ENCODE peak calls at places on chromosomes 7 and 10, in ten cellular contexts. One of them, this sample, is unnamed.
A peak's percentile ranks its signal among the peaks of the same experiment; 100 is the strongest.

GRCh38 chr10:70198696-70199466 is 28.6 kb upstream of the SAR1A start:
- DNase-seq in lower lobe of right lung: no peak
- DNase-seq in aorta: no peak
- DNase-seq in ovary: no peak
- DNase-seq in stomach: no peak
- DNase-seq in A549: no peak
- DNase-seq in HCT116: no peak
- DNase-seq in PC-3: no peak
- DNase-seq in mucosa of descending colon: no peak
- DNase-seq in mesenchymal stem cell: no peak
- DNase-seq in this sample: no peak

GRCh38 chr10:978826-979421 is 9.3 kb upstream of the GTPBP4 start:
- DNase-seq in lower lobe of right lung: no peak
- DNase-seq in aorta: no peak
- DNase-seq in ovary: no peak
- DNase-seq in stomach: no peak
- DNase-seq in A549: no peak
- DNase-seq in HCT116: no peak
- DNase-seq in PC-3: no peak
- DNase-seq in mucosa of descending colon: no peak
- DNase-seq in mesenchymal stem cell: no peak
- DNase-seq in this sample: no peak

GRCh38 chr10:125629758-125630376 is 53.1 kb downstream of the TEX36 start:
- DNase-seq in lower lobe of right lung: no peak
- DNase-seq in aorta: no peak
- DNase-seq in ovary: no peak
- DNase-seq in stomach: no peak
- DNase-seq in A549: peak; percentile 66
- DNase-seq in HCT116: peak; percentile 66
- DNase-seq in PC-3: peak; percentile 68
- DNase-seq in mucosa of descending colon: no peak
- DNase-seq in mesenchymal stem cell: peak; percentile 10
- DNase-seq in this sample: peak; percentile 68

GRCh38 chr10:3406556-3406955 is 234.0 kb upstream of the PITRM1 start:
- DNase-seq in lower lobe of right lung: no peak
- DNase-seq in aorta: no peak
- DNase-seq in ovary: no peak
- DNase-seq in stomach: no peak
- DNase-seq in A549: no peak
- DNase-seq in HCT116: no peak
- DNase-seq in PC-3: no peak
- DNase-seq in mucosa of descending colon: no peak
- DNase-seq in mesenchymal stem cell: no peak
- DNase-seq in this sample: peak; percentile 42

GRCh38 chr7:43302211-43302711 is 189.8 kb downstream of the HECW1 start:
- DNase-seq in lower lobe of right lung: no peak
- DNase-seq in aorta: no peak
- DNase-seq in ovary: no peak
- DNase-seq in stomach: no peak
- DNase-seq in A549: no peak
- DNase-seq in HCT116: no peak
- DNase-seq in PC-3: peak; percentile 80
- DNase-seq in mucosa of descending colon: no peak
- DNase-seq in mesenchymal stem cell: peak; percentile 59
- DNase-seq in this sample: peak; percentile 78

GRCh38 chr10:97096327-97097153 is 89.2 kb downstream of the SLIT1 start:
- DNase-seq in lower lobe of right lung: no peak
- DNase-seq in aorta: no peak
- DNase-seq in ovary: peak; percentile 65
- DNase-seq in stomach: no peak
- DNase-seq in A549: no peak
- DNase-seq in HCT116: no peak
- DNase-seq in PC-3: no peak
- DNase-seq in mucosa of descending colon: no peak
- DNase-seq in mesenchymal stem cell: no peak
- DNase-seq in this sample: no peak

GRCh38 chr7:27173412-27174076 is 576 bp downstream of the HOXA10 start:
- DNase-seq in lower lobe of right lung: peak; percentile 48
- DNase-seq in aorta: peak; percentile 86
- DNase-seq in ovary: peak; percentile 27
- DNase-seq in stomach: peak; percentile 28
- DNase-seq in A549: no peak
- DNase-seq in HCT116: no peak
- DNase-seq in PC-3: no peak
- DNase-seq in mucosa of descending colon: peak; percentile 70
- DNase-seq in mesenchymal stem cell: peak; percentile 50
- DNase-seq in this sample: peak; percentile 79

GRCh38 chr10:61931620-61932332 is 30.3 kb downstream of the ARID5B start:
- DNase-seq in lower lobe of right lung: no peak
- DNase-seq in aorta: no peak
- DNase-seq in ovary: no peak
- DNase-seq in stomach: no peak
- DNase-seq in A549: no peak
- DNase-seq in HCT116: no peak
- DNase-seq in PC-3: peak; percentile 95
- DNase-seq in mucosa of descending colon: no peak
- DNase-seq in mesenchymal stem cell: no peak
- DNase-seq in this sample: no peak

GRCh38 chr10:8071006-8071405 is 16.5 kb downstream of the GATA3 start:
- DNase-seq in lower lobe of right lung: no peak
- DNase-seq in aorta: no peak
- DNase-seq in ovary: no peak
- DNase-seq in stomach: no peak
- DNase-seq in A549: no peak
- DNase-seq in HCT116: no peak
- DNase-seq in PC-3: no peak
- DNase-seq in mucosa of descending colon: no peak
- DNase-seq in mesenchymal stem cell: peak; percentile 48
- DNase-seq in this sample: no peak

GRCh38 chr7:13291010-13291409 is 603.6 kb downstream of the ARL4A start:
- DNase-seq in lower lobe of right lung: no peak
- DNase-seq in aorta: no peak
- DNase-seq in ovary: no peak
- DNase-seq in stomach: no peak
- DNase-seq in A549: no peak
- DNase-seq in HCT116: no peak
- DNase-seq in PC-3: peak; percentile 8
- DNase-seq in mucosa of descending colon: no peak
- DNase-seq in mesenchymal stem cell: no peak
- DNase-seq in this sample: no peak

GRCh38 chr7:36971515-36972139 is 247.3 kb upstream of the AOAH start:
- DNase-seq in lower lobe of right lung: no peak
- DNase-seq in aorta: no peak
- DNase-seq in ovary: no peak
- DNase-seq in stomach: peak; percentile 49
- DNase-seq in A549: no peak
- DNase-seq in HCT116: no peak
- DNase-seq in PC-3: no peak
- DNase-seq in mucosa of descending colon: no peak
- DNase-seq in mesenchymal stem cell: no peak
- DNase-seq in this sample: no peak

GRCh38 chr10:88865281-88865876 is 13.7 kb upstream of the ANKRD22 start:
- DNase-seq in lower lobe of right lung: no peak
- DNase-seq in aorta: no peak
- DNase-seq in ovary: no peak
- DNase-seq in stomach: no peak
- DNase-seq in A549: no peak
- DNase-seq in HCT116: no peak
- DNase-seq in PC-3: peak; percentile 56
- DNase-seq in mucosa of descending colon: no peak
- DNase-seq in mesenchymal stem cell: peak; percentile 37
- DNase-seq in this sample: no peak

GRCh38 chr7:35869810-35870209 is 69.0 kb downstream of the SEPTIN7 start:
- DNase-seq in lower lobe of right lung: no peak
- DNase-seq in aorta: no peak
- DNase-seq in ovary: no peak
- DNase-seq in stomach: no peak
- DNase-seq in A549: no peak
- DNase-seq in HCT116: no peak
- DNase-seq in PC-3: no peak
- DNase-seq in mucosa of descending colon: no peak
- DNase-seq in mesenchymal stem cell: peak; percentile 42
- DNase-seq in this sample: no peak

GRCh38 chr10:100715445-100716385 is 29.7 kb upstream of the PAX2 start:
- DNase-seq in lower lobe of right lung: no peak
- DNase-seq in aorta: no peak
- DNase-seq in ovary: no peak
- DNase-seq in stomach: no peak
- DNase-seq in A549: no peak
- DNase-seq in HCT116: no peak
- DNase-seq in PC-3: no peak
- DNase-seq in mucosa of descending colon: no peak
- DNase-seq in mesenchymal stem cell: no peak
- DNase-seq in this sample: peak; percentile 89

DNA sequence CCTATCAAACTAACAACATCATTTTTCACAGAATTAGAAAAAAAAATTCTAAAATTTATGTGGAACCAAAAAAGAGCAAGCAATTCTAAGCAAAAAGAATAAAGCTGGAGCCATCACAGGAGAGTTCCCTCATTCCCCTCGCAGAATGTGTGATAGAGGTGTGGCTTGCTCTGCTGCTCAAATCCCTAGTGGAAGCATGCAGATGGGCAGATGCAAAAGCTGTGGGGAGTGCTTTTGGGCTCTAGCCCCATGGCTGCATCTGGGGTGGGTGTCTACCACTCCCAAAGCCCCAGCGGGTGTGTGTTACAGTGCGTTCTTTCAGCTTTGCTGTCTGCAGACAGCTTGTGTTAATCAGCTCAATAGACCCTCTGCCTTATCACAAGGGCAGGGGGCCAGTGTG is 576.0 kb upstream of the LRRN3 start:
- DNase-seq in lower lobe of right lung: no peak
- DNase-seq in aorta: no peak
- DNase-seq in ovary: no peak
- DNase-seq in stomach: no peak
- DNase-seq in A549: no peak
- DNase-seq in HCT116: no peak
- DNase-seq in PC-3: no peak
- DNase-seq in mucosa of descending colon: no peak
- DNase-seq in mesenchymal stem cell: no peak
- DNase-seq in this sample: no peak
- H3K4me3 ChIP-seq in lower lobe of right lung: no peak overlapping the region
- H3K4me3 ChIP-seq in aorta: no peak overlapping the region
- H3K4me3 ChIP-seq in ovary: no peak overlapping the region
- H3K4me3 ChIP-seq in stomach: no peak overlapping the region
- H3K4me3 ChIP-seq in A549: no peak overlapping the region
- H3K4me3 ChIP-seq in HCT116: no peak overlapping the region
- H3K4me3 ChIP-seq in PC-3: no peak overlapping the region
- H3K4me3 ChIP-seq in mucosa of descending colon: no peak overlapping the region
- H3K4me3 ChIP-seq in mesenchymal stem cell: no peak overlapping the region
- H3K4me3 ChIP-seq in this sample: no peak overlapping the region

GRCh38 chr7:4048336-4048735 is 633.8 kb upstream of the FOXK1 start:
- DNase-seq in lower lobe of right lung: no peak
- DNase-seq in aorta: peak; percentile 43
- DNase-seq in ovary: no peak
- DNase-seq in stomach: no peak
- DNase-seq in A549: no peak
- DNase-seq in HCT116: no peak
- DNase-seq in PC-3: no peak
- DNase-seq in mucosa of descending colon: no peak
- DNase-seq in mesenchymal stem cell: no peak
- DNase-seq in this sample: no peak

GRCh38 chr7:4045975-4046374 is 636.1 kb upstream of the FOXK1 start:
- DNase-seq in lower lobe of right lung: no peak
- DNase-seq in aorta: peak; percentile 31
- DNase-seq in ovary: no peak
- DNase-seq in stomach: no peak
- DNase-seq in A549: no peak
- DNase-seq in HCT116: no peak
- DNase-seq in PC-3: no peak
- DNase-seq in mucosa of descending colon: no peak
- DNase-seq in mesenchymal stem cell: no peak
- DNase-seq in this sample: no peak

GRCh38 chr7:4043988-4044387 is 638.1 kb upstream of the FOXK1 start:
- DNase-seq in lower lobe of right lung: no peak
- DNase-seq in aorta: peak; percentile 10
- DNase-seq in ovary: no peak
- DNase-seq in stomach: no peak
- DNase-seq in A549: no peak
- DNase-seq in HCT116: no peak
- DNase-seq in PC-3: no peak
- DNase-seq in mucosa of descending colon: no peak
- DNase-seq in mesenchymal stem cell: no peak
- DNase-seq in this sample: no peak

GRCh38 chr7:4042402-4042801 is 639.7 kb upstream of the FOXK1 start:
- DNase-seq in lower lobe of right lung: no peak
- DNase-seq in aorta: no peak
- DNase-seq in ovary: no peak
- DNase-seq in stomach: no peak
- DNase-seq in A549: no peak
- DNase-seq in HCT116: no peak
- DNase-seq in PC-3: no peak
- DNase-seq in mucosa of descending colon: no peak
- DNase-seq in mesenchymal stem cell: no peak
- DNase-seq in this sample: no peak

DNA sequence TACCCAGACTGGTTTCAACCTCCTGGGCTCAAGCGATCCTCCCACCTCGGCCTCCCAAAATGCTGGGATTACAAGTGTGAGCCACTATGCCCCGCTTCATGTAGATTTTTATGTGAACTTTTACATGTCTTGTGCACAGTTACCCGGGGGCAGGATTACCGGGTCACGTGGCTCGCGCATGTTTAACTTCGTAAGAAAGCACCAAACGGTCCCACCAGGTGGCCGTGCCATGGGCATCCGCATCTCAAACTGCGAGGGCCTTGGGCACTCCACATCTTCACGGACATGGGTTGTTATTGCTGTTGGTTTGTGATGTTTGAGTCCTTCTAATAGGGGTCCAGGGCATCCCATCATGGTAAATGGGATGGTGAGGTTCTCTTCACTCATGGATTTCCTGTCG is 636.6 kb upstream of the FOXK1 start:
- DNase-seq in lower lobe of right lung: no peak
- DNase-seq in aorta: peak; percentile 58
- DNase-seq in ovary: no peak
- DNase-seq in stomach: no peak
- DNase-seq in A549: no peak
- DNase-seq in HCT116: no peak
- DNase-seq in PC-3: no peak
- DNase-seq in mucosa of descending colon: no peak
- DNase-seq in mesenchymal stem cell: no peak
- DNase-seq in this sample: no peak
- H3K4me1 ChIP-seq in lower lobe of right lung: no peaks in the 10 kb centered on the region
- H3K4me1 ChIP-seq in aorta: no peaks in the 10 kb centered on the region
- H3K4me1 ChIP-seq in ovary: no peaks in the 10 kb centered on the region
- H3K4me1 ChIP-seq in stomach: no peaks in the 10 kb centered on the region
- H3K4me1 ChIP-seq in A549: no peaks in the 10 kb centered on the region
- H3K4me1 ChIP-seq in HCT116: no peaks in the 10 kb centered on the region
- H3K4me1 ChIP-seq in PC-3: no peaks in the 10 kb centered on the region
- H3K4me1 ChIP-seq in mucosa of descending colon: no peaks in the 10 kb centered on the region
- H3K4me1 ChIP-seq in mesenchymal stem cell: no peaks in the 10 kb centered on the region
- H3K4me1 ChIP-seq in this sample: no peaks in the 10 kb centered on the region

GRCh38 chr7:46007990-46008643 is 87.0 kb upstream of the IGFBP3 start:
- DNase-seq in lower lobe of right lung: no peak
- DNase-seq in aorta: no peak
- DNase-seq in ovary: no peak
- DNase-seq in stomach: no peak
- DNase-seq in A549: no peak
- DNase-seq in HCT116: no peak
- DNase-seq in PC-3: no peak
- DNase-seq in mucosa of descending colon: no peak
- DNase-seq in mesenchymal stem cell: no peak
- DNase-seq in this sample: no peak
- H3K4me3 ChIP-seq in lower lobe of right lung: no peak overlapping the region
- H3K4me3 ChIP-seq in aorta: no peak overlapping the region
- H3K4me3 ChIP-seq in ovary: no peak overlapping the region
- H3K4me3 ChIP-seq in stomach: no peak overlapping the region
- H3K4me3 ChIP-seq in A549: no peak overlapping the region
- H3K4me3 ChIP-seq in HCT116: no peak overlapping the region
- H3K4me3 ChIP-seq in PC-3: no peak overlapping the region
- H3K4me3 ChIP-seq in mucosa of descending colon: no peak overlapping the region
- H3K4me3 ChIP-seq in mesenchymal stem cell: no peak overlapping the region
- H3K4me3 ChIP-seq in this sample: no peak overlapping the region

GRCh38 chr7:102413611-102414010 is 17.4 kb downstream of the PRKRIP1 start:
- DNase-seq in lower lobe of right lung: no peak
- DNase-seq in aorta: no peak
- DNase-seq in ovary: no peak
- DNase-seq in stomach: no peak
- DNase-seq in A549: no peak
- DNase-seq in HCT116: no peak
- DNase-seq in PC-3: no peak
- DNase-seq in mucosa of descending colon: no peak
- DNase-seq in mesenchymal stem cell: no peak
- DNase-seq in this sample: no peak
- H3K4me1 ChIP-seq in lower lobe of right lung: peaks cover 7% of the 10 kb centered on the region
- H3K4me1 ChIP-seq in aorta: no peaks in the 10 kb centered on the region
- H3K4me1 ChIP-seq in ovary: no peaks in the 10 kb centered on the region
- H3K4me1 ChIP-seq in stomach: no peaks in the 10 kb centered on the region
- H3K4me1 ChIP-seq in A549: no peaks in the 10 kb centered on the region
- H3K4me1 ChIP-seq in HCT116: no peaks in the 10 kb centered on the region
- H3K4me1 ChIP-seq in PC-3: no peaks in the 10 kb centered on the region
- H3K4me1 ChIP-seq in mucosa of descending colon: peaks cover 5% of the 10 kb centered on the region
- H3K4me1 ChIP-seq in mesenchymal stem cell: no peaks in the 10 kb centered on the region
- H3K4me1 ChIP-seq in this sample: no peaks in the 10 kb centered on the region

This sample was measured in osteoblast.